ENCODE peak calls at places on chromosome 1, in nine cellular contexts. One of them, this sample, is unnamed.

GRCh38 chr1:28913786-28914227 is 562 bp upstream of the EPB41 start:
- DNase-seq in GDM1: no peak
- DNase-seq in adrenal gland: no peak
- DNase-seq in dorsolateral prefrontal cortex: no peak
- DNase-seq in uterus: no peak
- DNase-seq in cardiac muscle cell: no peak
- DNase-seq in stromal cell of bone marrow: no peak
- DNase-seq in epithelial cell of esophagus: no peak
- DNase-seq in stimulated activated CD4-positive, alpha-beta T cell treated with anti-CD3 and anti-CD28 coated beads, Interleukin-4, amount 100 ng/mL, for 24 hours: no peak
- DNase-seq in this sample: no peak

GRCh38 chr1:236952279-236953003 is 51.8 kb downstream of the MT1HL1 start:
- DNase-seq in stromal cell of bone marrow: no peak
- DNase-seq in cardiac muscle cell: no peak
- DNase-seq in GDM1: no peak
- DNase-seq in uterus: no peak
- DNase-seq in stimulated activated CD4-positive, alpha-beta T cell treated with anti-CD3 and anti-CD28 coated beads, Interleukin-4, amount 100 ng/mL, for 24 hours: no peak
- DNase-seq in epithelial cell of esophagus: no peak
- DNase-seq in adrenal gland: no peak
- DNase-seq in dorsolateral prefrontal cortex: no peak
- DNase-seq in this sample: no peak

GRCh38 chr1:183635112-183635605 is 424 bp downstream of the ARPC5 start:
- DNase-seq in cardiac muscle cell: peak
- DNase-seq in stromal cell of bone marrow: no peak
- DNase-seq in stimulated activated CD4-positive, alpha-beta T cell treated with anti-CD3 and anti-CD28 coated beads, Interleukin-4, amount 100 ng/mL, for 24 hours: peak
- DNase-seq in uterus: peak
- DNase-seq in GDM1: no peak
- DNase-seq in epithelial cell of esophagus: peak
- DNase-seq in adrenal gland: peak
- DNase-seq in dorsolateral prefrontal cortex: peak
- DNase-seq in this sample: no peak

GRCh38 chr1:56448937-56449336 is 130.4 kb downstream of the PLPP3 start:
- DNase-seq in adrenal gland: no peak
- DNase-seq in epithelial cell of esophagus: peak
- DNase-seq in stimulated activated CD4-positive, alpha-beta T cell treated with anti-CD3 and anti-CD28 coated beads, Interleukin-4, amount 100 ng/mL, for 24 hours: no peak
- DNase-seq in cardiac muscle cell: peak
- DNase-seq in dorsolateral prefrontal cortex: no peak
- DNase-seq in GDM1: no peak
- DNase-seq in uterus: peak
- DNase-seq in stromal cell of bone marrow: no peak
- DNase-seq in this sample: no peak

GRCh38 chr1:87358219-87358618 is 29.5 kb downstream of the LMO4 start:
- DNase-seq in stromal cell of bone marrow: no peak
- DNase-seq in GDM1: no peak
- DNase-seq in epithelial cell of esophagus: no peak
- DNase-seq in uterus: no peak
- DNase-seq in cardiac muscle cell: no peak
- DNase-seq in dorsolateral prefrontal cortex: no peak
- DNase-seq in adrenal gland: no peak
- DNase-seq in stimulated activated CD4-positive, alpha-beta T cell treated with anti-CD3 and anti-CD28 coated beads, Interleukin-4, amount 100 ng/mL, for 24 hours: no peak
- DNase-seq in this sample: no peak

GRCh38 chr1:6317101-6317760 is 56.3 kb upstream of the GPR153 start:
- DNase-seq in epithelial cell of esophagus: no peak
- DNase-seq in dorsolateral prefrontal cortex: no peak
- DNase-seq in stimulated activated CD4-positive, alpha-beta T cell treated with anti-CD3 and anti-CD28 coated beads, Interleukin-4, amount 100 ng/mL, for 24 hours: no peak
- DNase-seq in cardiac muscle cell: no peak
- DNase-seq in uterus: no peak
- DNase-seq in stromal cell of bone marrow: no peak
- DNase-seq in adrenal gland: no peak
- DNase-seq in GDM1: no peak
- DNase-seq in this sample: no peak

GRCh38 chr1:104136621-104137020 is 386.9 kb downstream of the AMY1C start:
- DNase-seq in stimulated activated CD4-positive, alpha-beta T cell treated with anti-CD3 and anti-CD28 coated beads, Interleukin-4, amount 100 ng/mL, for 24 hours: no peak
- DNase-seq in GDM1: no peak
- DNase-seq in epithelial cell of esophagus: no peak
- DNase-seq in uterus: no peak
- DNase-seq in adrenal gland: no peak
- DNase-seq in stromal cell of bone marrow: no peak
- DNase-seq in dorsolateral prefrontal cortex: no peak
- DNase-seq in cardiac muscle cell: no peak
- DNase-seq in this sample: no peak

GRCh38 chr1:38242506-38242905 is 195.9 kb upstream of the POU3F1 start:
- DNase-seq in stimulated activated CD4-positive, alpha-beta T cell treated with anti-CD3 and anti-CD28 coated beads, Interleukin-4, amount 100 ng/mL, for 24 hours: no peak
- DNase-seq in stromal cell of bone marrow: no peak
- DNase-seq in epithelial cell of esophagus: no peak
- DNase-seq in GDM1: no peak
- DNase-seq in uterus: no peak
- DNase-seq in cardiac muscle cell: no peak
- DNase-seq in dorsolateral prefrontal cortex: no peak
- DNase-seq in adrenal gland: no peak
- DNase-seq in this sample: no peak